ENCODE peak calls at places on chromosomes 13 and 19, in six cellular contexts. D is cardiac fibroblast, Q is GM13977, P is body of pancreas, U is activated B cell treated with CpG ODN at 0.5 μM for 24 hours, L is psoas muscle. X is an unnamed sample.

GRCh38 chr13:74032325-74032724 is 101.9 kb downstream of the KLF12 start:
- DNase-seq in D (no peak), Q (no peak), P (no peak), U (no peak), L (no peak), X (no peak)

GRCh38 chr13:46053162-46054012 is 841 bp upstream of the ZC3H13 start:
- DNase-seq in D (no peak), Q (no peak), P (no peak), U (no peak), L (no peak), X (no peak)

GRCh38 chr13:73466561-73466960 is 407.8 kb downstream of the KLF5 start:
- DNase-seq in D (no peak), Q (no peak), P (no peak), U (no peak), L (no peak), X (no peak)

GRCh38 chr13:112771139-112771876 is 81.5 kb downstream of the ATP11A start:
- DNase-seq in D (no peak), Q (no peak), P (no peak), U (no peak), L (no peak), X (no peak)

GRCh38 chr13:47708386-47708785 is 292.7 kb downstream of the SUCLA2 start:
- DNase-seq in D (peak; percentile 71), Q (no peak), P (no peak), U (no peak), L (no peak), X (no peak)

GRCh38 chr13:28219408-28220099 is 81.2 kb downstream of the PAN3 start:
- DNase-seq in D (no peak), Q (no peak), P (no peak), U (no peak), L (no peak), X (no peak)

GRCh38 chr19:42111384-42111783 is 20.9 kb downstream of the POU2F2 start:
- DNase-seq in D (peak; percentile 51), Q (no peak), P (no peak), U (no peak), L (no peak), X (no peak)

GRCh38 chr19:58274771-58275199 is 4.0 kb upstream of the ZNF8 start:
- DNase-seq in D (no peak), Q (no peak), P (no peak), U (no peak), L (no peak), X (no peak)

GRCh38 chr19:52039169-52039568 is 9.5 kb downstream of the ZNF432 start:
- DNase-seq in D (no peak), Q (no peak), P (no peak), U (no peak), L (no peak), X (no peak)

GRCh38 chr19:3656073-3656746 is 29.6 kb upstream of the CACTIN start:
- DNase-seq in D (no peak), Q (no peak), P (no peak), U (no peak), L (no peak), X (no peak)

GRCh38 chr13:46577656-46578589 is 25.0 kb downstream of the LRCH1 start:
- DNase-seq in D (no peak), Q (no peak), P (no peak), U (no peak), L (no peak), X (no peak)

GRCh38 chr19:362683-363082 is 18.1 kb upstream of the MIER2 start:
- DNase-seq in D (no peak), Q (no peak), P (no peak), U (no peak), L (no peak), X (no peak)

GRCh38 chr19:3478409-3479176 is 1.7 kb downstream of the SMIM24 start:
- DNase-seq in D (no peak), Q (no peak), P (no peak), U (no peak), L (no peak), X (no peak)

GRCh38 chr19:3509566-3509989 is 3.5 kb downstream of the FZR1 start:
- DNase-seq in D (no peak), Q (no peak), P (no peak), U (no peak), L (no peak), X (no peak)

GRCh38 chr19:30269638-30270037 is 102.5 kb upstream of the ZNF536 start:
- DNase-seq in D (no peak), Q (no peak), P (no peak), U (no peak), L (no peak), X (no peak)

GRCh38 chr13:111337206-111337605 is 16.8 kb downstream of the TEX29 start:
- DNase-seq in D (peak; percentile 77), Q (no peak), P (no peak), U (no peak), L (no peak), X (no peak)

GRCh38 chr19:55581828-55582223 is 1.2 kb upstream of the ZNF579 start:
- DNase-seq in D (no peak), Q (no peak), P (no peak), U (no peak), L (no peak), X (no peak)

GRCh38 chr13:25934127-25934526 is 117.7 kb downstream of the SHISA2 start:
- DNase-seq in D (no peak), Q (no peak), P (no peak), U (no peak), L (no peak), X (no peak)

GRCh38 chr13:103961129-103961528 is 894.9 kb upstream of the SLC10A2 start:
- DNase-seq in D (no peak), Q (no peak), P (no peak), U (no peak), L (no peak), X (no peak)

GRCh38 chr19:41957838-41958366 is 1.2 kb downstream of the RABAC1 start:
- DNase-seq in D (peak; percentile 87), Q (peak; percentile 90), P (peak; percentile 84), U (no peak), L (peak; percentile 44), X (peak; percentile 89)

GRCh38 chr19:4374451-4375163 is 25.7 kb downstream of the SH3GL1 start:
- DNase-seq in D (peak; percentile 88), Q (no peak), P (peak; percentile 59), U (no peak), L (peak; percentile 92), X (no peak)

GRCh38 chr19:49363265-49364082 is at the start of gene DKKL1:
- DNase-seq in D (peak; percentile 100), Q (peak; percentile 92), P (peak; percentile 100), U (peak; percentile 94), L (peak; percentile 99), X (peak; percentile 92)

GRCh38 chr13:51101636-51102218 is 9.3 kb downstream of the C13orf42 start:
- DNase-seq in D (no peak), Q (no peak), P (no peak), U (no peak), L (no peak), X (no peak)

GRCh38 chr13:26474286-26474685 is 83.2 kb upstream of the WASF3 start:
- DNase-seq in D (no peak), Q (no peak), P (no peak), U (no peak), L (no peak), X (no peak)

GRCh38 chr19:19434483-19435045 is 29.1 kb downstream of the GATAD2A start:
- DNase-seq in D (peak; percentile 86), Q (no peak), P (peak; percentile 40), U (no peak), L (peak; percentile 66), X (no peak)

GRCh38 chr13:113781571-113781970 is 22.5 kb downstream of the TMEM255B start:
- DNase-seq in D (no peak), Q (no peak), P (no peak), U (no peak), L (no peak), X (no peak)
- TF ChIP-seq CTCF in D (peak; percentile 9), Q (no peak), P (no peak), U (no peak), L (no peak), X (no peak)

DNA sequence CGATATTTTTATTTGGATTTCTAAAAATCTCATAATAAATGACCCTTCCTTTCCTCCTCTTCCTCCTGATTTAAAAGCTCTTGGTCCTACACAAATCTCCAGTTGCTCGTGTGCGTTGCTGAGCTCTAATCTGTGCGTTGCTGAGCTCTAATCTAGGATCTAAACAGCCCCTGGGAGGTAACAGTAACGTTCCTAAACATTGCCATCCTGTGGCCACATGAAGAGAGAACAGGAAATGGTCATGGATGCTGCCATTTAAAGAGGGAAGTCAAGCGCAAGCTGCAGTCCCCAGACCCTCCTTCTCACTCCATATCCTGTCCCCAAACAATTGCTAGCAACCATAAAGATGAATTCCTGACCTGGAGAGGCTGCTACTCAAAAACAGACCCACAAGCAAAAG is 170.8 kb downstream of the NUFIP1 start:
- DNase-seq in D (peak; percentile 45), Q (no peak), P (peak; percentile 23), U (no peak), L (no peak), X (no peak)
- TF ChIP-seq CTCF in D (no peak), Q (no peak), P (no peak), U (no peak), L (no peak), X (no peak)

GRCh38 chr13:96984061-96984508 is 10.2 kb downstream of the OXGR1 start:
- DNase-seq in D (no peak), Q (peak; percentile 77), P (peak; percentile 78), U (no peak), L (no peak), X (peak; percentile 52)
- TF ChIP-seq CTCF in D (peak; percentile 24), Q (no peak), P (no peak), U (no peak), L (no peak), X (no peak)

GRCh38 chr19:50480281-50481111 is 3.8 kb upstream of the GARIN5A start:
- DNase-seq in D (no peak), Q (no peak), P (no peak), U (no peak), L (no peak), X (no peak)

GRCh38 chr19:50477751-50478515 is 1.3 kb upstream of the GARIN5A start:
- DNase-seq in D (no peak), Q (no peak), P (no peak), U (no peak), L (no peak), X (no peak)

GRCh38 chr19:50476943-50477264 is 256 bp upstream of the GARIN5A start:
- DNase-seq in D (no peak), Q (no peak), P (no peak), U (no peak), L (no peak), X (no peak)

GRCh38 chr19:50479761-50480251 is 3.2 kb upstream of the GARIN5A start:
- DNase-seq in D (no peak), Q (no peak), P (no peak), U (no peak), L (no peak), X (no peak)

DNA sequence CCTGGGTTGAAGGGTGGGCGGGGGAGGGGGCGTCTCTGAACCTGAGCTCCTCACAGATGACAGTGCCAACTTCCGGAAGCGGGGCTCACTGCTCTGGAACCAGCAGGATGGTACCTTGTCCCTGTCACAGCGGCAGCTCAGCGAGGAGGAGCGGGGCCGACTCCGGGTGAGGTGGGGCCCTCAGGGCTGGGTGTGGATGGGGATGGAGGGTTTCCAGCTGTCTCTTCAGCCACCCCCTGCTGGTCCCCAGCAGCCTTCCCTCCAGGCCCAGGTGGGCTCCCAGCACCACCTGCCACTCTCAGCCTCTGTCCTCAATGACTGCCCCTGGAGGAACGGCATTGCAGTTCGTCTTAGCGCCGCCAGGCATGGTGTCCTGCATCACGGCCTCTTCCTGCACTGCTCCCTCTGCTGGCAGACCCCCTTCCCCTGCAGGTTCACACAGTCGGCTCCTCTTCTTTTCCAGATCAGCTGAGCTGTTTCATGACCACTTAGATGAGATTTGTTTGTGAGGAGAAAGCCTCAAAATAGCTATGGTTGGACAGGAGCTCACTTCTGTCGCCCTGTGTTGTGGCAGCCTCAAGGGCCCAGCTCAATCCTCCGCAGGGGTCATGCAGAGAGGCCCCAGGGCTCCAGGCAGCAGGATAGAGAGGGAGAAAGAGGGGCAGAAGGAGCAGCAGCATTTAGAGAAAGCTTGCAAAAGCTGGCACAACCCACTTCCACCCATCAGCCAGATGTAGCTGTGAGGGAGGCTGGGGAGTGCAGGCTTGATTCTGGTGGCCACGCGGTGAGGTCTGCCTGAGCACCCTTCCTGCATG is 2.5 kb upstream of the GARIN5A start:
- DNase-seq in D (peak; percentile 61), Q (no peak), P (no peak), U (no peak), L (no peak), X (no peak)
- TF ChIP-seq CTCF in D (peak; percentile 83), Q (peak; percentile 23), P (no peak), U (no peak), L (peak; percentile 66), X (peak; percentile 11)